ENCODE peak calls at places on chromosome 11, in eight cellular contexts. A is NCI-H774; U is NCI-H2029; L is tibial nerve; M is activated T-cell treated with anti-CD3 and anti-CD28 coated beads, Interleukin-2, amount 50 U/mL, for 48 hours; G is left ventricle myocardium inferior; C is PC-3; V is nucleus accumbens. R is an unnamed sample.

GRCh38 chr11:62132689-62133293 is 9.0 kb downstream of the INCENP start:
- DNase-seq in G (no peak), U (no peak), A (no peak), M (no peak), C (no peak), V (no peak), L (no peak), R (peak)

GRCh38 chr11:4095509-4096230 is 1.1 kb downstream of the RRM1 start:
- DNase-seq in A (peak), U (no peak), G (no peak), V (no peak), M (no peak), L (no peak), C (peak), R (peak)

GRCh38 chr11:111376453-111376871 is 2.6 kb downstream of the POU2AF1 start:
- DNase-seq in C (peak), A (no peak), L (no peak), M (peak), G (no peak), U (no peak), V (no peak), R (no peak)

GRCh38 chr11:65470433-65470832 is 28.4 kb upstream of the MALAT1 start:
- DNase-seq in V (no peak), G (no peak), L (no peak), M (no peak), C (no peak), A (no peak), U (no peak), R (peak)

GRCh38 chr11:109085708-109086373 is 336.1 kb upstream of the C11orf87 start:
- DNase-seq in A (no peak), C (peak), U (no peak), G (peak), M (no peak), L (no peak), V (no peak), R (peak)

GRCh38 chr11:48013269-48013901 is 33.0 kb downstream of the PTPRJ start:
- DNase-seq in C (peak), A (no peak), M (peak), L (no peak), V (no peak), G (peak), U (peak), R (peak)

GRCh38 chr11:68367252-68367651 is 54.9 kb downstream of the LRP5 start:
- DNase-seq in A (no peak), G (no peak), V (no peak), U (no peak), M (no peak), C (no peak), L (no peak), R (peak)

GRCh38 chr11:43738600-43739409 is 58.3 kb downstream of the HSD17B12 start:
- DNase-seq in C (peak), L (no peak), A (no peak), V (no peak), M (no peak), G (no peak), U (no peak), R (peak)

GRCh38 chr11:33040127-33040861 is 922 bp downstream of the TCP11L1 start:
- DNase-seq in G (no peak), M (peak), A (peak), V (no peak), U (no peak), C (peak), L (no peak), R (no peak)

GRCh38 chr11:125429174-125429707 is 66.8 kb downstream of the FEZ1 start:
- DNase-seq in V (peak), A (peak), M (peak), U (no peak), L (peak), C (peak), G (peak), R (peak)

GRCh38 chr11:65425105-65425970 is 2.7 kb downstream of the NEAT1 start:
- DNase-seq in A (no peak), V (no peak), C (peak), G (peak), U (no peak), L (peak), M (peak), R (no peak)

GRCh38 chr11:95794086-95794485 is 3.8 kb downstream of the CEP57 start:
- DNase-seq in L (no peak), V (no peak), C (peak), U (no peak), G (no peak), M (no peak), A (no peak), R (no peak)

R was measured in osteoblast.